ENCODE peak calls at places on chromosome 3, in nine cellular contexts. Y, W, B, T, D, V, A, P and E are unnamed samples.
A peak's percentile ranks its signal among the peaks of the same experiment; 100 is the strongest.

GRCh38 chr3:64214002-64214696 is 11.1 kb downstream of the PRICKLE2 start:
- DNase-seq in V (peak; percentile 57), A (no peak), T (no peak), D (peak; percentile 88), W (peak; percentile 86), B (peak; percentile 99), P (peak; percentile 84), Y (peak; percentile 58), E (peak; percentile 52)

GRCh38 chr3:134430950-134431445 is 54.8 kb downstream of the ANAPC13 start:
- DNase-seq in D (no peak), A (no peak), Y (no peak), P (no peak), T (no peak), B (no peak), V (no peak), W (no peak), E (no peak)

GRCh38 chr3:167798443-167798842 is 62.9 kb downstream of the SERPINI1 start:
- DNase-seq in Y (no peak), D (no peak), A (no peak), V (no peak), W (no peak), P (no peak), B (no peak), T (no peak), E (no peak)

GRCh38 chr3:40258555-40258954 is 51.0 kb upstream of the EIF1B start:
- DNase-seq in V (no peak), T (no peak), W (no peak), P (no peak), D (no peak), B (no peak), Y (no peak), A (no peak), E (no peak)

GRCh38 chr3:193774916-193775285 is 181.9 kb downstream of the OPA1 start:
- DNase-seq in A (no peak), V (no peak), Y (peak; percentile 79), T (no peak), P (no peak), W (no peak), D (no peak), B (no peak), E (no peak)

GRCh38 chr3:12175137-12175593 is 16.5 kb upstream of the TIMP4 start:
- DNase-seq in D (no peak), V (no peak), B (peak; percentile 19), Y (no peak), T (no peak), P (no peak), A (no peak), W (no peak), E (no peak)

GRCh38 chr3:60935709-60936108 is 315.5 kb downstream of the FHIT start:
- DNase-seq in B (peak; percentile 59), T (no peak), W (no peak), P (no peak), D (no peak), A (no peak), Y (no peak), V (no peak), E (no peak)

GRCh38 chr3:184683234-184683633 is 28.6 kb downstream of the MAGEF1 start:
- DNase-seq in Y (no peak), B (no peak), P (no peak), T (no peak), D (no peak), A (no peak), V (no peak), W (no peak), E (no peak)

GRCh38 chr3:157074490-157074889 is 85.5 kb downstream of the CCNL1 start:
- DNase-seq in Y (no peak), V (no peak), B (no peak), T (no peak), D (no peak), A (no peak), W (no peak), P (no peak), E (no peak)

GRCh38 chr3:4837405-4837804 is 141.8 kb upstream of the BHLHE40 start:
- DNase-seq in V (no peak), A (no peak), Y (no peak), W (no peak), D (no peak), P (no peak), T (no peak), B (no peak), E (no peak)

GRCh38 chr3:145191543-145191942 is 969.4 kb downstream of the PLOD2 start:
- DNase-seq in V (no peak), A (no peak), T (no peak), W (no peak), B (no peak), Y (no peak), D (no peak), P (no peak), E (no peak)

DNA sequence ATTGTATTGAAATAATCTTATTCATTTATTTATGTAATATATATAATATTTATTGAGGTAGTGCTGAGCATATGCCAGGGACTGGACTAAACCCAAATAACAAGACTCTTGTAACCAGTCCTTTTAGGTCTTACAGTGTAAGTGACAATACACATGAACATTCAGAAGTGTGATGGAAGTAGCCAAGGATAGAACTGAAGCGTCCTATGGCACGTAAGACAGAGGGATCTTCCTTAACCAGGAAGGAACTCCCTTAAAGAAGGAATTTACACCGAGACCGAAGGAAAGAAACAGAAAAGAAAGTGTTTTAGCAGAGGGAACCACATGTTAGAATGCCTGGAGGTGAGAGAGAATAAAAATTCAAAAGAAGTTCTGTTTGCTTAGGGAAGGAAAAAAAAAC is 23.6 kb upstream of the CLDN1 start:
- DNase-seq in P (no peak), V (no peak), D (no peak), A (no peak), T (no peak), Y (no peak), B (no peak), W (no peak), E (no peak)
- H3K27ac ChIP-seq in P (peak overlapping the region; percentile 64), V (peak overlapping the region; percentile 70), D (peak overlapping the region; percentile 6), A (no peak overlapping the region), T (no peak overlapping the region), Y (peak overlapping the region; percentile 54), B (peak overlapping the region; percentile 52), W (peak overlapping the region; percentile 93), E (peak overlapping the region; percentile 99)

DNA sequence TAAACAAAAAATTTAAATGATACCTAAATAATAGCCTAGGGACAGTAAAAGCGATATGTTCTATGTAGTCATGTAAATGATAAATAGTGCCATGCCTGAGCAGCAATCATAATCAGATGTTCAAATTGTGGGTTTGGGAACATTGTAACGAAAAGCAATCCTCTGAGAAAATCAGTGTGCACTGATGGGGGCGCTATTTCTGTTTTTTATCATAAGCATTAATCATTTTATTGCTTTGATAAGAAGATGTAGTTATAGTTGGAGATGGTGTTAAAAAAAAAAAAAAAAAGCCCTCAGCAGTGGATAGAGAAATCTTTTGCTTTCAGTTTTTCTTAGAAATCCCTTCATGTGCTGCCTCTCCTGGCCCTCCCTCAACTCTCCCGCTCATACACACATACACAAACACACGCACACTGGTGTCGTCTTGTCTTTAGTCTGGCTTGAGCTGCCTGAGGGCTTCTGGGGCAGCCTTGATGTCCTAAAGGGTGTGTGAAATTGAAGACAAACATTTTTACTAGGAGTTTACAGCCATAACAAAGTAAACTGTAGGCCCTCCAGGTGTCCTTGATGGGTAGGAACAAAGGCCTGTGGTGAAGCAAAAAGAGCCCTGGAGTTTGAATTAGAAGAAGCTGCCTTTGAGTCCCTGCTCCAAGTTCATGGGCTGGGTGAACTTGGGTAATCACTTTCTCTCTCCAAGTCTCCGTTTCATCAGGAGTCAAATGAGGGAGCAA is 428.1 kb downstream of the SOX2 start:
- DNase-seq in B (no peak), A (no peak), D (no peak), T (no peak), P (no peak), V (no peak), W (no peak), Y (no peak), E (no peak)
- H3K4me1 ChIP-seq in B (no peaks in the 10 kb centered on the region), A (no peaks in the 10 kb centered on the region), D (no peaks in the 10 kb centered on the region), T (no peaks in the 10 kb centered on the region), P (no peaks in the 10 kb centered on the region), V (no peaks in the 10 kb centered on the region), W (no peaks in the 10 kb centered on the region), Y (no peaks in the 10 kb centered on the region), E (peaks cover 4% of the 10 kb centered on the region)

DNA sequence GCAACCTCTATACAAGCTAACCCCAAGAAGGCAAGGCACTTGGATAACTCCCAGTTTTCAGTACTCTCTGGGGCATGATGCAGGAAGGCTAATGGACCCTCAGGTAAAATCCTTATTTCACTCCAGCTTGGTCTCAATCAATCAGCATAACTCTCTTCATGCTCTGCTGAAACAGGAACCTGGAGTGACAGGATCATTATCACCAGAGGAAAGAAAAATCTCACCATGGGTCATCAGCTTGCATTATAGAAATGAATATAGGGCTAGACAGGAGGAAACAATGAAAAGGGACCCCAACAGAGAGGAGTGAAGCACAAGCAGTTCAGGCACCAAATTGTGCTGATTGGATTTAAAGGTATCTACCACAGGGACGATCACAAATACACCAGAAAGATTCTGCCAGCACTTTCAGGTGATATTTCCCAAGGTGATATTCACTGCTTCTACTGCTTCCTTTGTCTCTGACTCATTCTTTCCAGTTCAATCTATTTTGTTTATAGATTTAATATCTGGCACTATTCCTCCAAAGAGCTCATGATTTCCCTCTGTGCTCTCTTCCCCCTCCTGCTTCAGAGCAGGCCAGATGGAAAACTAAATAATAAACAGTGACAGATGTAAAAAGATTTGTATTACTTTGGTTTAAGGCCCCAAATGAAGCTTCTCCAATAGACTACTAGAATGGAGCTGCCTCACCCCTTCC is 23.0 kb upstream of the THUMPD3 start:
- DNase-seq in P (no peak), D (no peak), Y (no peak), W (no peak), V (no peak), A (no peak), T (no peak), B (peak; percentile 45), E (peak; percentile 7)
- H3K27ac ChIP-seq in P (no peak overlapping the region), D (no peak overlapping the region), Y (peak overlapping the region; percentile 65), W (peak overlapping the region; percentile 82), V (no peak overlapping the region), A (no peak overlapping the region), T (no peak overlapping the region), B (peak overlapping the region; percentile 60), E (peak overlapping the region; percentile 9)

DNA sequence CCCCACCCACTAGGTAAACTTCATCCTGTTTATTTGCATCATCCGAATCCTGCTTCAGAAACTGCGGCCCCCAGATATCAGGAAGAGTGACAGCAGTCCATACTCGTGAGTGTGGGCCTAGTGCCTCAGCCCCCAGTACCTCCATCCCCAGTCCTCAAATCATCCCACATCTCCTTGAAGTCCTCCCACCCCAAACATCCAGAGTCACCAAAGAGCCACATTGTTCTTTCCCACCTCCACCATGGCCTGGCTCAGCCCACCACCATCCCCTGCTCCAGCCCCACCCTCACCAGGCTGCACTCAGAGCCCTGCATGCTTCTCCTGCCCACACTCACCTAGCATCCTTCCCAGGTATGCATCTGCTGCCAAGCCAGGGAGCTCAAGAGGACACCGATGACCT is 29.8 kb downstream of the VIPR1 start:
- DNase-seq in B (no peak), W (no peak), P (no peak), T (no peak), V (no peak), Y (no peak), A (no peak), D (no peak), E (no peak)
- H3K4me1 ChIP-seq in B (no peaks in the 10 kb centered on the region), W (no peaks in the 10 kb centered on the region), P (no peaks in the 10 kb centered on the region), T (peaks cover 83% of the 10 kb centered on the region), V (no peaks in the 10 kb centered on the region), Y (no peaks in the 10 kb centered on the region), A (peaks cover 75% of the 10 kb centered on the region), D (no peaks in the 10 kb centered on the region), E (no peaks in the 10 kb centered on the region)